ENCODE peak calls at places on chromosomes 13 and 19, in four cellular contexts. M, B, V and P are unnamed samples.

GRCh38 chr19:53424968-53425597 is 6.7 kb upstream of the ZNF761 start:
- DNase-seq in M (peak; percentile 72), B (no peak), V (peak; percentile 58), P (peak; percentile 78)

GRCh38 chr13:94192576-94192975 is 286.9 kb downstream of the DCT start:
- DNase-seq in M (no peak), B (no peak), V (no peak), P (peak; percentile 50)

GRCh38 chr19:49056101-49056901 is 1.2 kb downstream of the CGB7 start:
- DNase-seq in M (peak; percentile 91), B (peak; percentile 92), V (peak; percentile 62), P (peak; percentile 79)

GRCh38 chr13:56861472-56861871 is 279.2 kb upstream of the PRR20A start:
- DNase-seq in M (no peak), B (no peak), V (peak; percentile 91), P (no peak)

GRCh38 chr19:28519950-28520861 is 692.7 kb downstream of the UQCRFS1 start:
- DNase-seq in M (no peak), B (no peak), V (no peak), P (no peak)

GRCh38 chr19:48569814-48570213 is 17.8 kb downstream of the SULT2B1 start:
- DNase-seq in M (no peak), B (no peak), V (no peak), P (no peak)

GRCh38 chr19:19230999-19231398 is 19.2 kb downstream of the NCAN start:
- DNase-seq in M (no peak), B (no peak), V (no peak), P (no peak)

GRCh38 chr19:1166872-1167573 is 7.0 kb downstream of the SBNO2 start:
- DNase-seq in M (no peak), B (no peak), V (no peak), P (no peak)

GRCh38 chr19:36672368-36672767 is 5.7 kb upstream of the ZNF461 start:
- DNase-seq in M (no peak), B (no peak), V (no peak), P (no peak)

GRCh38 chr19:13023666-13024065 is 28.4 kb downstream of the NFIX start:
- DNase-seq in M (peak; percentile 46), B (no peak), V (no peak), P (no peak)

GRCh38 chr19:14770136-14770535 is 8.2 kb downstream of the ADGRE2 start:
- DNase-seq in M (no peak), B (no peak), V (no peak), P (no peak)

GRCh38 chr19:51012661-51013190 is 6.8 kb downstream of the KLK10 start:
- DNase-seq in M (no peak), B (no peak), V (no peak), P (no peak)

GRCh38 chr19:37506387-37507166 is at the start of gene ZNF793:
- DNase-seq in M (no peak), B (no peak), V (peak; percentile 28), P (no peak)

GRCh38 chr19:18373892-18374629 is 11.9 kb upstream of the GDF15 start:
- DNase-seq in M (peak; percentile 96), B (peak; percentile 74), V (peak; percentile 97), P (peak; percentile 97)

GRCh38 chr19:48874309-48875135 is 2.3 kb downstream of the PPP1R15A start:
- DNase-seq in M (peak; percentile 52), B (peak; percentile 52), V (peak; percentile 69), P (peak; percentile 28)

GRCh38 chr13:36725936-36726335 is 52.1 kb downstream of the SERTM1 start:
- DNase-seq in M (no peak), B (no peak), V (no peak), P (no peak)

GRCh38 chr13:113551081-113552000 is 33.2 kb upstream of the TFDP1 start:
- DNase-seq in M (peak; percentile 15), B (no peak), V (no peak), P (no peak)

GRCh38 chr19:58379276-58379675 is 1.6 kb downstream of the ZNF837 start:
- DNase-seq in M (no peak), B (no peak), V (no peak), P (no peak)

GRCh38 chr19:51103811-51104470 is 4.3 kb downstream of the CTU1 start:
- DNase-seq in M (no peak), B (no peak), V (no peak), P (no peak)

GRCh38 chr13:32432856-32433255 is 4.9 kb upstream of the N4BP2L1 start:
- DNase-seq in M (no peak), B (no peak), V (no peak), P (no peak)

GRCh38 chr13:26946675-26947342 is 186.2 kb upstream of the GPR12 start:
- DNase-seq in M (peak; percentile 39), B (peak; percentile 50), V (peak; percentile 39), P (peak; percentile 89)

GRCh38 chr13:40306817-40307216 is 359.6 kb downstream of the FOXO1 start:
- DNase-seq in M (no peak), B (no peak), V (no peak), P (no peak)

GRCh38 chr13:106455190-106455589 is 80.3 kb downstream of the EFNB2 start:
- DNase-seq in M (no peak), B (no peak), V (no peak), P (no peak)

GRCh38 chr13:93079294-93079693 is 147.3 kb upstream of the GPC6 start:
- DNase-seq in M (no peak), B (no peak), V (no peak), P (no peak)

GRCh38 chr19:41322451-41322850 is 12.5 kb downstream of the CCDC97 start:
- DNase-seq in M (no peak), B (no peak), V (no peak), P (no peak)

GRCh38 chr13:44575741-44576395 is at the start of gene TSC22D1:
- DNase-seq in M (no peak), B (peak; percentile 17), V (peak; percentile 62), P (peak; percentile 67)

GRCh38 chr13:40152145-40152544 is 496.7 kb downstream of the COG6 start:
- DNase-seq in M (no peak), B (peak; percentile 8), V (peak; percentile 88), P (no peak)

GRCh38 chr19:35816262-35816661 is 3.6 kb upstream of the PRODH2 start:
- DNase-seq in M (no peak), B (no peak), V (no peak), P (no peak)

GRCh38 chr13:37429976-37430375 is 168.6 kb downstream of the POSTN start:
- DNase-seq in M (no peak), B (no peak), V (no peak), P (no peak)

GRCh38 chr19:1423445-1424181 is 14.6 kb upstream of the RPS15 start:
- DNase-seq in M (no peak), B (no peak), V (no peak), P (no peak)

GRCh38 chr13:20188649-20189553 is 3.8 kb downstream of the GJB2 start:
- DNase-seq in M (peak; percentile 26), B (no peak), V (no peak), P (peak; percentile 93)

GRCh38 chr13:109974354-109974753 is 188.0 kb upstream of the IRS2 start:
- DNase-seq in M (no peak), B (no peak), V (no peak), P (no peak)

GRCh38 chr19:49017666-49018351 is 918 bp upstream of the LHB start:
- DNase-seq in M (peak; percentile 74), B (peak; percentile 52), V (peak; percentile 70), P (peak; percentile 81)

GRCh38 chr19:38545596-38545995 is 72.2 kb downstream of the MAP4K1 start:
- DNase-seq in M (no peak), B (no peak), V (no peak), P (no peak)

GRCh38 chr19:38542040-38542439 is 75.7 kb downstream of the MAP4K1 start:
- DNase-seq in M (no peak), B (no peak), V (no peak), P (no peak)

GRCh38 chr19:38543286-38543806 is 74.4 kb downstream of the MAP4K1 start:
- DNase-seq in M (no peak), B (no peak), V (no peak), P (no peak)

GRCh38 chr19:38544569-38545315 is 73.0 kb downstream of the MAP4K1 start:
- DNase-seq in M (peak; percentile 66), B (no peak), V (no peak), P (no peak)

DNA sequence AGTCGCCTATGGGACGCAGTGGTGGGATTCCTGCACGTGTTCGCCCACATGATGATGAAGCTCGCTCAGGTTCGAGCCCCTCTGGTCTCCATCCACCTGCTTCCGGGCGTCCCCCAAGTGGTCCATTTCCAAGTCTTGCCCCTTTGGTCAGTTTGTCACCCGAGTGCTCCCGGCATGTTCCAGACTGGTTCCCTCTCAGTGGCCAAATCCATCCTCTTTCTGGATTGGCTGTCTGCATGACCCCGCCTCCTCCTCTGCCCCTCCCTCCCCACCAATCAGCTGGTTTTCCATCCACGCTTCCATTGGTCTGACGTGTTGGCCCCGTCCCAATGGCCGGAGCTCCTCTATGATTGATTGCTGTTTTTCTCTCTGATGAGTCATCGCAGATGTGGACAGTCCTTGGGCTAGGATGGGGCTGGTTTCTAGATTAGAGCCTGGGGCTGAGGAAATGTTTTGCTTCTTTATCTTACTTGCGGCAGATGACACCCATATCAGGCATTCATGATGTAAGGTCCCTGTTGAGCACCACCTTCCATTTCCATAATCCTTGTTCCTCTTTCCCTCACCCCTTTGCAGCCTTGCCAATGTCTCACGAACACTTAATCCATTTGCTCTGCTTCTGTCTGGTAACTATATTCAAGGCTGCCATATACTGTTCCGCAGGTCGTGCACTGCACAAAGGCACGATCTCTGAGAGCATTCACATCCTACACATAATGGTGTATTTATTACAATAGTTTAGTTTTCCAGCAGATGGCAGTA is 73.8 kb downstream of the MAP4K1 start:
- DNase-seq in M (peak; percentile 99), B (peak; percentile 98), V (peak; percentile 78), P (peak; percentile 74)
- TF ChIP-seq CTCF in M (peak; percentile 82), B (no peak), V (no peak), P (peak; percentile 30)

DNA sequence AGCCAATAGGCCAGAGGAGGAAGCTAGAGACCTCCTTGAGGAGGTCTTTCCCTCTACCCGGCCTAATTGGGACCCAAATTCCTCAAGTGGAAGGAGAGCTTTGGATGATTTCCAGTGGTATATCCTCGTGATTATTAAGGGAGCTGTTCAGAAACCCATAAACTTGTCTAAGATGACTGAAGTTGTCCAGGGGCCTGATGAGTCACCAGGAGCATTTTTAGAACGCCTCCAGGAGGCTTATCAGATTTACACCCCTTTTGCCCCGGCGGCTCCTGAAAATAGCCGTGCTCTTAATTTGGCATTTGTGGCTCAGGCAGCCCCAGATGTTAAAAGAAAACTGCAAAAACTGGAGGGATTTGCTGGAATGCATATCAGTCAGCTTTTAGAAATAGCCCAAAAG is 198.1 kb downstream of the ZNF486 start:
- DNase-seq in M (no peak), B (no peak), V (no peak), P (no peak)
- TF ChIP-seq MYC in M (no peak), B (no peak), V (no peak), P (no peak)

GRCh38 chr19:39345956-39346355 is 3.7 kb downstream of the SAMD4B start:
- DNase-seq in M (no peak), B (no peak), V (no peak), P (no peak)
- TF ChIP-seq CTCF in M (peak; percentile 28), B (no peak), V (no peak), P (no peak)

DNA sequence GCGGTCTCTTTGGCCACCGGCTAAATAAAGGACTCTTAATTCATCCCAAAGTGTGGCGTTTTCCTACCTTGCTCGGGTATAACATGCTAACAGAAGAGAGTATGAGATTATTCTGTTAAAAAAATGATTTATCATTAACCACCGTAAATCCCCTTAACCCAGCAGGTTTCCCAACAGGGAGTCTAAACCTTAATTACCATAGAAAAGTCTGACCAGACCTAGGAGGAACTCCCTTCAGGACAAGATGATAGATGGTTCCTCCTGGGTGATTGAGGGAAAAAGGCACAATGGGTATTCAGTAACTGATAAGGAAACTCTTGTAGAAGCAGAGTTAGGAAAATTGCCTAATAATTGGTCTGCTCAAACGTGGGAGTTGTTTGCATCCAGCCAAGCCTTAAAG is 193.7 kb downstream of the ZNF737 start:
- DNase-seq in M (no peak), B (no peak), V (no peak), P (peak; percentile 38)
- TF ChIP-seq MYC in M (no peak), B (no peak), V (no peak), P (no peak)